ENCODE peak calls at places on chromosome 15, in four cellular contexts. One of them, this sample, is unnamed.

GRCh38 chr15:65777053-65777452 is 15.0 kb downstream of the DENND4A start:
- DNase-seq in fibroblast of pulmonary artery: no peak
- DNase-seq in stomach: no peak
- DNase-seq in uterus: no peak
- DNase-seq in this sample: no peak

GRCh38 chr15:95277266-95277665 is 1045.9 kb downstream of the MCTP2 start:
- DNase-seq in fibroblast of pulmonary artery: no peak
- DNase-seq in stomach: no peak
- DNase-seq in uterus: no peak
- DNase-seq in this sample: peak

GRCh38 chr15:82858932-82859331 is 49.5 kb downstream of the WHAMM start:
- DNase-seq in fibroblast of pulmonary artery: no peak
- DNase-seq in stomach: no peak
- DNase-seq in uterus: no peak
- DNase-seq in this sample: no peak

GRCh38 chr15:85672338-85673097 is 122.2 kb downstream of the KLHL25 start:
- DNase-seq in fibroblast of pulmonary artery: no peak
- DNase-seq in stomach: no peak
- DNase-seq in uterus: no peak
- DNase-seq in this sample: no peak

GRCh38 chr15:66433726-66434125 is 47.0 kb downstream of the MAP2K1 start:
- DNase-seq in fibroblast of pulmonary artery: peak
- DNase-seq in stomach: no peak
- DNase-seq in uterus: no peak
- DNase-seq in this sample: peak

GRCh38 chr15:69032006-69032405 is 17.5 kb downstream of the NOX5 start:
- DNase-seq in fibroblast of pulmonary artery: no peak
- DNase-seq in stomach: no peak
- DNase-seq in uterus: no peak
- DNase-seq in this sample: no peak

GRCh38 chr15:68631621-68632051 is 52.8 kb downstream of the CORO2B start:
- DNase-seq in fibroblast of pulmonary artery: no peak
- DNase-seq in stomach: no peak
- DNase-seq in uterus: no peak
- DNase-seq in this sample: no peak

GRCh38 chr15:52636459-52636858 is 42.7 kb downstream of the ATOSA start:
- DNase-seq in fibroblast of pulmonary artery: no peak
- DNase-seq in stomach: no peak
- DNase-seq in uterus: no peak
- DNase-seq in this sample: peak

GRCh38 chr15:33200444-33200843 is 5.9 kb upstream of the FMN1 start:
- DNase-seq in fibroblast of pulmonary artery: no peak
- DNase-seq in stomach: no peak
- DNase-seq in uterus: no peak
- DNase-seq in this sample: no peak

GRCh38 chr15:74960995-74961588 is 4.5 kb upstream of the RPP25 start:
- DNase-seq in fibroblast of pulmonary artery: no peak
- DNase-seq in stomach: no peak
- DNase-seq in uterus: no peak
- DNase-seq in this sample: no peak

GRCh38 chr15:31372635-31373091 is 46.0 kb downstream of the KLF13 start:
- DNase-seq in fibroblast of pulmonary artery: peak
- DNase-seq in stomach: no peak
- DNase-seq in uterus: peak
- DNase-seq in this sample: peak

GRCh38 chr15:89321521-89322410 is 12.9 kb downstream of the POLG start:
- DNase-seq in fibroblast of pulmonary artery: no peak
- DNase-seq in stomach: peak
- DNase-seq in uterus: no peak
- DNase-seq in this sample: no peak

GRCh38 chr15:46442196-46442595 is 807.4 kb downstream of the SQOR start:
- DNase-seq in fibroblast of pulmonary artery: peak
- DNase-seq in stomach: no peak
- DNase-seq in uterus: no peak
- DNase-seq in this sample: peak

GRCh38 chr15:82933576-82933975 is 18.9 kb downstream of the HOMER2 start:
- DNase-seq in fibroblast of pulmonary artery: no peak
- DNase-seq in stomach: no peak
- DNase-seq in uterus: no peak
- DNase-seq in this sample: no peak

GRCh38 chr15:48644827-48645557 is 517 bp downstream of the FBN1 start:
- DNase-seq in fibroblast of pulmonary artery: peak
- DNase-seq in stomach: no peak
- DNase-seq in uterus: peak
- DNase-seq in this sample: peak

GRCh38 chr15:41501191-41501917 is 7.7 kb downstream of the ITPKA start:
- DNase-seq in fibroblast of pulmonary artery: no peak
- DNase-seq in stomach: no peak
- DNase-seq in uterus: no peak
- DNase-seq in this sample: no peak

GRCh38 chr15:101607102-101607501 is 45.1 kb downstream of the TM2D3 start:
- DNase-seq in fibroblast of pulmonary artery: no peak
- DNase-seq in stomach: no peak
- DNase-seq in uterus: no peak
- DNase-seq in this sample: no peak

GRCh38 chr15:70507772-70508351 is 255.5 kb downstream of the UACA start:
- DNase-seq in fibroblast of pulmonary artery: peak
- DNase-seq in stomach: peak
- DNase-seq in uterus: no peak
- DNase-seq in this sample: peak

GRCh38 chr15:31100738-31101137 is 787 bp downstream of the TRPM1 start:
- DNase-seq in fibroblast of pulmonary artery: no peak
- DNase-seq in stomach: no peak
- DNase-seq in uterus: no peak
- DNase-seq in this sample: no peak

GRCh38 chr15:40891810-40892448 is 2.3 kb upstream of the VPS18 start:
- DNase-seq in fibroblast of pulmonary artery: peak
- DNase-seq in stomach: peak
- DNase-seq in uterus: no peak
- DNase-seq in this sample: peak

GRCh38 chr15:72319360-72319984 is 485 bp downstream of the CELF6 start:
- DNase-seq in fibroblast of pulmonary artery: peak
- DNase-seq in stomach: peak
- DNase-seq in uterus: peak
- DNase-seq in this sample: peak

GRCh38 chr15:84725001-84725491 is 9.1 kb upstream of the SEC11A start:
- DNase-seq in fibroblast of pulmonary artery: peak
- DNase-seq in stomach: no peak
- DNase-seq in uterus: no peak
- DNase-seq in this sample: peak

GRCh38 chr15:61621146-61621545 is 392.0 kb upstream of the RORA start:
- DNase-seq in fibroblast of pulmonary artery: peak
- DNase-seq in stomach: no peak
- DNase-seq in uterus: no peak
- DNase-seq in this sample: no peak

GRCh38 chr15:93168913-93169312 is 79.9 kb upstream of the RGMA start:
- DNase-seq in fibroblast of pulmonary artery: no peak
- DNase-seq in stomach: no peak
- DNase-seq in uterus: no peak
- DNase-seq in this sample: no peak

GRCh38 chr15:60539881-60540613 is 61.1 kb upstream of the ICE2 start:
- DNase-seq in fibroblast of pulmonary artery: peak
- DNase-seq in stomach: no peak
- DNase-seq in uterus: no peak
- DNase-seq in this sample: no peak

GRCh38 chr15:31381801-31382692 is 55.4 kb downstream of the KLF13 start:
- DNase-seq in fibroblast of pulmonary artery: no peak
- DNase-seq in stomach: no peak
- DNase-seq in uterus: no peak
- DNase-seq in this sample: no peak

GRCh38 chr15:84750583-84751092 is 2.2 kb downstream of the ZNF592 start:
- DNase-seq in fibroblast of pulmonary artery: no peak
- DNase-seq in stomach: no peak
- DNase-seq in uterus: no peak
- DNase-seq in this sample: no peak

GRCh38 chr15:58467722-58468436 is 36.1 kb downstream of the LIPC start:
- DNase-seq in fibroblast of pulmonary artery: no peak
- DNase-seq in stomach: peak
- DNase-seq in uterus: no peak
- DNase-seq in this sample: no peak

GRCh38 chr15:42010434-42010833 is 10.4 kb downstream of the PLA2G4E start:
- DNase-seq in fibroblast of pulmonary artery: no peak
- DNase-seq in stomach: no peak
- DNase-seq in uterus: no peak
- DNase-seq in this sample: no peak

DNA sequence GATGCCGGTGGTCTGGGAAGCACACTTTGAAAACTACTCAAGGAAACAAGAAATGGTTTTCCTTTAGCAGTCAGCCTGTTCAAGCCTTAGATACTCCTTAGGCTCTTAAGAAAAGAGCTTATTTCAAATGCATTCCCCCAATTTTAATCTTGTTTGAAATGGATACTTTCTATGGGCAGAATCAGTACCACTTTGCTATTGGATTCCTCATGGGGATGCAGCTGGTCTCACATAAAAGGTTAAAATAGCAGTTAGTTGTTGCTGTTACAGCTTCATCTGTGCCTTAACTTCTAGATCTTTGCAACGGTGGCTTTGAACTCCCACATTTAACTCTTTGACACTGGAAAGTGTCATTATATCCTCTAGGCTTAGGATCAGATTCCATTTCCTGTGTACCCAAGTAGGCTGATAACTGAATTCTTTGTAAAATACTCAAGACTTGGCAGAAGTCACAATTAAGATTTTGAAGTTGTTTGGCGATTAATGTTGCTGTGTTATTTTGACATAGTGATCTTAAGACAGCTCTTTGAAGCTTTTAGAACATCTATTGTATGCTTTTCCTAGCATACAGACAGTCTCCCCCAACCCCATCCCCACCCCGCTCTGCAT is 2.2 kb downstream of the THBS1 start:
- DNase-seq in fibroblast of pulmonary artery: no peak
- DNase-seq in stomach: no peak
- DNase-seq in uterus: no peak
- DNase-seq in this sample: peak
- H3K4me3 ChIP-seq in fibroblast of pulmonary artery: peak
- H3K4me3 ChIP-seq in stomach: peak
- H3K4me3 ChIP-seq in uterus: peak
- H3K4me3 ChIP-seq in this sample: peak

GRCh38 chr15:22969512-22969911 is 10.7 kb downstream of the CYFIP1 start:
- DNase-seq in fibroblast of pulmonary artery: no peak
- DNase-seq in stomach: no peak
- DNase-seq in uterus: no peak
- DNase-seq in this sample: no peak

GRCh38 chr15:22967084-22967770 is 12.9 kb downstream of the CYFIP1 start:
- DNase-seq in fibroblast of pulmonary artery: no peak
- DNase-seq in stomach: no peak
- DNase-seq in uterus: no peak
- DNase-seq in this sample: no peak

GRCh38 chr15:22963546-22964125 is 16.5 kb downstream of the CYFIP1 start:
- DNase-seq in fibroblast of pulmonary artery: no peak
- DNase-seq in stomach: no peak
- DNase-seq in uterus: no peak
- DNase-seq in this sample: no peak

GRCh38 chr15:22966321-22967083 is 13.7 kb downstream of the CYFIP1 start:
- DNase-seq in fibroblast of pulmonary artery: no peak
- DNase-seq in stomach: no peak
- DNase-seq in uterus: no peak
- DNase-seq in this sample: no peak

DNA sequence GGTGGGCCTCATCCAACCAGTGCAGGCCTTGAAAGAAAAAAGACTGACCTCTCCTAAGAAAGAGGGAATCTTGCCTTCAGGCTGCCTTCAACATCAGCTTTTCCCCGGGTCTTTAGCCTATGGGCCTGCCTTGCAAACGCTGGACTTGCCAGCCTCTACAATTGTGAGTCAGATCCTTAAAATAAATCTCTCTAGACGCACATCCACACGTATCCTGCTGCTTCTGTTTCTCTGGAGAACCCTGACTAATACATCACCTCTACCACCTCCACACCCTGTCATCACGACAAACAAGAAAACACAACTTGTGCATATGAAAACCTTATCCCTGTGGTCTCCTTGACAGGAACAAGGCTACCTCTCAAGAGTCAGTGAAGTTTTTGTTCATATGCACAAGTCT is 11.8 kb downstream of the CYFIP1 start:
- DNase-seq in fibroblast of pulmonary artery: peak
- DNase-seq in stomach: no peak
- DNase-seq in uterus: no peak
- DNase-seq in this sample: peak
- H3K4me3 ChIP-seq in fibroblast of pulmonary artery: no peak
- H3K4me3 ChIP-seq in stomach: no peak
- H3K4me3 ChIP-seq in uterus: no peak
- H3K4me3 ChIP-seq in this sample: no peak

GRCh38 chr15:38864827-38865604 is 300.4 kb upstream of the RASGRP1 start:
- DNase-seq in fibroblast of pulmonary artery: peak
- DNase-seq in stomach: no peak
- DNase-seq in uterus: peak
- DNase-seq in this sample: peak
- H3K4me3 ChIP-seq in fibroblast of pulmonary artery: no peak
- H3K4me3 ChIP-seq in stomach: no peak
- H3K4me3 ChIP-seq in uterus: no peak
- H3K4me3 ChIP-seq in this sample: no peak

DNA sequence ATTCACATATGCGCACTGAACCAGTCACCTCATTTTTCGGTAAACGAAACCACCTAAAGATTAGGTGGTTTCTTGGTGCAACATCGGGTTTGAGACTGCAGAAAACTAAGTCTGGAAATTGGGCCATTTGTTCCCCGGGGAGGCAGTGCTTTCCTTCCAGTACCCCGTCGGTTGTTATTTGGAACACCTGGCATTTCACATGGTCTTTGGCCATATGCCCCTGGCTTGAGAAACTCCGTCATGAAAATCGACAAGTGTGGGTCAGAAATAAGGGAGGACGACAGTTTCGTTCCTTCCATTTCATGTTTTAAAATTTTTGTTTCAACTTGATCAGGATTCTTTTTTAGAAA is 544 bp upstream of the GATM start:
- DNase-seq in fibroblast of pulmonary artery: no peak
- DNase-seq in stomach: no peak
- DNase-seq in uterus: no peak
- DNase-seq in this sample: no peak
- H3K4me3 ChIP-seq in fibroblast of pulmonary artery: peak
- H3K4me3 ChIP-seq in stomach: peak
- H3K4me3 ChIP-seq in uterus: peak
- H3K4me3 ChIP-seq in this sample: no peak

GRCh38 chr15:39589815-39590644 is 9.2 kb downstream of the THBS1 start:
- DNase-seq in fibroblast of pulmonary artery: peak
- DNase-seq in stomach: no peak
- DNase-seq in uterus: no peak
- DNase-seq in this sample: no peak
- H3K4me3 ChIP-seq in fibroblast of pulmonary artery: no peak
- H3K4me3 ChIP-seq in stomach: no peak
- H3K4me3 ChIP-seq in uterus: no peak
- H3K4me3 ChIP-seq in this sample: peak

GRCh38 chr15:29418178-29418577 is 148.6 kb upstream of the NSMCE3 start:
- DNase-seq in fibroblast of pulmonary artery: no peak
- DNase-seq in stomach: no peak
- DNase-seq in uterus: no peak
- DNase-seq in this sample: no peak
- H3K4me3 ChIP-seq in fibroblast of pulmonary artery: no peak
- H3K4me3 ChIP-seq in stomach: no peak
- H3K4me3 ChIP-seq in uterus: no peak
- H3K4me3 ChIP-seq in this sample: no peak